ENCODE peak calls at places on chromosomes 6 and 20, in ten cellular contexts. G is Ammon's horn; U is activated gamma-delta T cell treated with Interleukin-2 at 50 U/mL for 16 hours; E is T-helper 17 cell; I is mesenchymal stem cell; D is OCI-LY7; T is stimulated activated CD4-positive, alpha-beta T cell treated with anti-CD3 and anti-CD28 coated beads, Interleukin-4, amount 100 ng/mL, for 48 hours; F is NCI-H748 treated with DMSO at 0.1 percent for 48 hours; S is Right ventricle myocardium inferior; K is CD14-positive monocyte. V is an unnamed sample.

GRCh38 chr6:5135783-5136376 is 50.7 kb downstream of the PPP1R3G start:
- DNase-seq in E (no peak), D (peak; percentile 58), T (peak; percentile 34), K (no peak), F (peak; percentile 59), S (no peak), I (peak; percentile 40), G (no peak), U (peak; percentile 41), V (peak; percentile 81)

GRCh38 chr6:168193816-168194701 is 115.0 kb upstream of the FRMD1 start:
- DNase-seq in F (no peak), G (no peak), K (no peak), U (no peak), D (peak; percentile 1), I (no peak), S (peak; percentile 70), E (no peak), T (no peak), V (peak; percentile 84)

GRCh38 chr6:170131351-170131750 is 159.5 kb downstream of the DLL1 start:
- DNase-seq in T (no peak), U (no peak), G (no peak), I (no peak), F (no peak), S (no peak), E (no peak), K (peak; percentile 37), D (no peak), V (peak; percentile 42)

GRCh38 chr20:57501461-57502330 is 23.2 kb downstream of the CTCFL start:
- DNase-seq in T (no peak), G (no peak), I (no peak), D (no peak), E (no peak), U (no peak), K (no peak), F (no peak), S (no peak), V (peak; percentile 76)

GRCh38 chr20:50226093-50226974 is 35.7 kb downstream of the CEBPB start:
- DNase-seq in E (no peak), K (peak; percentile 93), G (no peak), S (peak; percentile 72), D (no peak), T (peak; percentile 14), U (no peak), I (peak; percentile 58), F (no peak), V (peak; percentile 35)

GRCh38 chr6:142218441-142218840 is 71.4 kb downstream of the VTA1 start:
- DNase-seq in D (no peak), F (no peak), G (peak; percentile 33), I (no peak), T (no peak), S (no peak), U (no peak), E (no peak), K (no peak), V (no peak)

GRCh38 chr20:58597021-58597940 is 53.8 kb upstream of the STX16 start:
- DNase-seq in T (no peak), K (no peak), G (peak; percentile 37), S (peak; percentile 74), F (no peak), D (no peak), U (no peak), E (no peak), I (no peak), V (no peak)

GRCh38 chr6:80742481-80742880 is 636.0 kb downstream of the BCKDHB start:
- DNase-seq in U (no peak), I (peak; percentile 57), G (no peak), E (no peak), S (no peak), T (no peak), K (no peak), D (peak; percentile 6), F (peak; percentile 47), V (no peak)

GRCh38 chr6:125789167-125789566 is 1.6 kb upstream of the NCOA7 start:
- DNase-seq in K (no peak), I (no peak), S (no peak), U (no peak), D (peak; percentile 37), T (no peak), F (no peak), E (no peak), G (no peak), V (no peak)

V was measured in endodermal cell.